ENCODE peak calls at places on chromosomes 11 and 22, in eight cellular contexts. N, X, M, S, Y, H, R and L are unnamed samples.
A peak's percentile ranks its signal among the peaks of the same experiment; 100 is the strongest.

GRCh38 chr11:102010776-102011500 is 36.3 kb upstream of the CFAP300 start:
- DNase-seq in N (peak; percentile 66), X (peak; percentile 72), M (no peak), S (peak; percentile 91), Y (no peak), H (peak; percentile 73), R (peak; percentile 85), L (peak; percentile 74)

GRCh38 chr22:38923463-38924196 is 33.8 kb upstream of the APOBEC3A start:
- DNase-seq in N (peak; percentile 29), X (peak; percentile 63), M (no peak), S (peak; percentile 66), Y (peak; percentile 93), H (peak; percentile 91), R (peak; percentile 86), L (no peak)

GRCh38 chr11:76927160-76927559 is 66.4 kb downstream of the ACER3 start:
- DNase-seq in N (no peak), X (no peak), M (no peak), S (no peak), Y (no peak), H (no peak), R (no peak), L (no peak)

GRCh38 chr11:4809246-4809645 is 5.1 kb upstream of the OR52R1 start:
- DNase-seq in N (no peak), X (no peak), M (no peak), S (no peak), Y (no peak), H (no peak), R (no peak), L (no peak)

GRCh38 chr11:47495856-47496217 is 46.9 kb upstream of the RAPSN start:
- DNase-seq in N (no peak), X (no peak), M (no peak), S (peak; percentile 54), Y (no peak), H (no peak), R (no peak), L (no peak)

GRCh38 chr11:126654886-126655806 is 299.7 kb downstream of the ST3GAL4 start:
- DNase-seq in N (no peak), X (no peak), M (no peak), S (no peak), Y (no peak), H (no peak), R (no peak), L (peak; percentile 37)

GRCh38 chr11:69943066-69943465 is 123.8 kb upstream of the FGF3 start:
- DNase-seq in N (no peak), X (no peak), M (no peak), S (peak; percentile 14), Y (peak; percentile 40), H (peak; percentile 31), R (no peak), L (no peak)

GRCh38 chr11:102846292-102846691 is 2.9 kb upstream of the MMP3 start:
- DNase-seq in N (no peak), X (no peak), M (no peak), S (no peak), Y (no peak), H (no peak), R (peak; percentile 17), L (no peak)

GRCh38 chr11:13358871-13359270 is 81.3 kb downstream of the BMAL1 start:
- DNase-seq in N (no peak), X (no peak), M (no peak), S (peak; percentile 41), Y (no peak), H (no peak), R (peak; percentile 62), L (no peak)

GRCh38 chr11:72552399-72552910 is 118.1 kb upstream of the CLPB start:
- DNase-seq in N (no peak), X (no peak), M (no peak), S (peak; percentile 24), Y (no peak), H (no peak), R (no peak), L (no peak)

GRCh38 chr11:11608783-11609232 is 13.0 kb downstream of the GALNT18 start:
- DNase-seq in N (no peak), X (no peak), M (no peak), S (peak; percentile 58), Y (no peak), H (no peak), R (peak; percentile 47), L (no peak)

GRCh38 chr22:42808516-42808915 is 48.6 kb downstream of the ARFGAP3 start:
- DNase-seq in N (no peak), X (no peak), M (no peak), S (no peak), Y (no peak), H (no peak), R (no peak), L (no peak)

GRCh38 chr11:106624377-106624776 is 393.9 kb downstream of the GUCY1A2 start:
- DNase-seq in N (no peak), X (no peak), M (no peak), S (no peak), Y (no peak), H (no peak), R (peak; percentile 6), L (no peak)

GRCh38 chr11:17887779-17888178 is 125.1 kb downstream of the SERGEF start:
- DNase-seq in N (peak; percentile 63), X (no peak), M (no peak), S (no peak), Y (no peak), H (no peak), R (no peak), L (peak; percentile 47)

GRCh38 chr11:10528121-10528520 is 12.9 kb downstream of the RNF141 start:
- DNase-seq in N (no peak), X (no peak), M (no peak), S (peak; percentile 29), Y (no peak), H (no peak), R (no peak), L (no peak)

GRCh38 chr11:97717922-97718321 is 1302.8 kb upstream of the CNTN5 start:
- DNase-seq in N (no peak), X (no peak), M (no peak), S (no peak), Y (no peak), H (no peak), R (no peak), L (peak; percentile 18)

GRCh38 chr11:11845066-11845465 is 3.3 kb downstream of the USP47 start:
- DNase-seq in N (no peak), X (no peak), M (no peak), S (no peak), Y (no peak), H (peak; percentile 52), R (no peak), L (no peak)

GRCh38 chr11:39668640-39669039 is 1790.8 kb downstream of the LRRC4C start:
- DNase-seq in N (no peak), X (no peak), M (no peak), S (no peak), Y (no peak), H (no peak), R (no peak), L (no peak)

GRCh38 chr11:61731956-61732675 is 20.3 kb upstream of the MYRF start:
- DNase-seq in N (no peak), X (no peak), M (no peak), S (peak; percentile 27), Y (no peak), H (no peak), R (no peak), L (no peak)

GRCh38 chr11:15884792-15885540 is 471.4 kb downstream of the SOX6 start:
- DNase-seq in N (no peak), X (no peak), M (no peak), S (no peak), Y (no peak), H (no peak), R (no peak), L (no peak)

DNA sequence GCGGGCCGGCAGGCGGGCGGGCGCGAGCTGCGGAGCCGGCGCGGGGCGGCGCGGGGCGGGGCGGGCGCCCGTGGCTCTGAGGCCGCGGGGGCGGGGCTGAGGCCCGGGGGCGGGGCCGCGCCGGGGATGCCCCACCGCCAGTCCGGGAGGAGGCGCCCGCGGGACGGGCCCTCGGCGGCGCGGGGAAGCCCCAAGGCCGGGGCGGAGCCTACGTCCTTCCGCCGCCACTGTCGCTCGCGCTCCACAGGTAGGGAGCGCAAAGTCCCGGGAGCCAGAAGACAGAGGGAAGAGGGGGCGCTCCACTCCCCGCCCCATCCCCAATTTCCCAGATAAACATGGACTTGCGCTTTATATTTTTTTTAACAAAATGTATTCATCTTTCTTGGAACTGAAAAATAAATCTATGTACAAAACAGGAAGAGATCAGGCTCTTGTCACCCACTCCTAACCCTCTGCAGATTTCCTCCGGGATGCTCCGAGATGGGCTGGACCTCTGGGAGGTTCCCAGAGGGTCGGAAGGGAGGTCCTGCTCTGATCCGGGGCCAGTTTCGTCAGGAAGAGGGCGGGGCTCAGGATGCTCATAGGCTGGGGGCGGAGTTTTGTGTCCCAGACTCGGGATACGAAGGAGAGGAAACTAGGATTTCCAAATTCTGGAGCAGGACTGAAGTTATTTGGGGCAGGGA is at the start of gene MAP4K2:
- DNase-seq in N (peak; percentile 97), X (peak; percentile 91), M (peak; percentile 98), S (peak; percentile 74), Y (peak; percentile 97), H (peak; percentile 64), R (peak; percentile 72), L (peak; percentile 87)
- TF ChIP-seq CTCF in N (peak; percentile 38), X (peak; percentile 38), M (no peak), S (peak; percentile 19), Y (peak; percentile 8), H (no peak), R (no peak), L (no peak)

GRCh38 chr11:68342459-68343158 is 30.2 kb downstream of the LRP5 start:
- DNase-seq in N (peak; percentile 51), X (no peak), M (no peak), S (no peak), Y (no peak), H (peak; percentile 69), R (no peak), L (no peak)

GRCh38 chr11:68343761-68344256 is 31.4 kb downstream of the LRP5 start:
- DNase-seq in N (no peak), X (no peak), M (no peak), S (no peak), Y (no peak), H (no peak), R (no peak), L (no peak)

GRCh38 chr11:68340003-68340767 is 27.8 kb downstream of the LRP5 start:
- DNase-seq in N (no peak), X (no peak), M (no peak), S (no peak), Y (no peak), H (no peak), R (no peak), L (no peak)

GRCh38 chr11:68340784-68341556 is 28.6 kb downstream of the LRP5 start:
- DNase-seq in N (no peak), X (no peak), M (no peak), S (no peak), Y (no peak), H (no peak), R (peak; percentile 66), L (no peak)

GRCh38 chr11:68341557-68342458 is 29.4 kb downstream of the LRP5 start:
- DNase-seq in N (no peak), X (no peak), M (no peak), S (no peak), Y (no peak), H (no peak), R (no peak), L (no peak)
- TF ChIP-seq CTCF in N (peak; percentile 9), X (no peak), M (no peak), S (peak; percentile 7), Y (no peak), H (no peak), R (peak; percentile 2), L (no peak)

GRCh38 chr11:44104472-44105294 is 9.2 kb downstream of the EXT2 start:
- DNase-seq in N (no peak), X (no peak), M (no peak), S (no peak), Y (no peak), H (no peak), R (no peak), L (no peak)
- TF ChIP-seq CTCF in N (no peak), X (no peak), M (no peak), S (no peak), Y (no peak), H (no peak), R (peak; percentile 10), L (no peak)

GRCh38 chr11:128632151-128632791 is 44.9 kb upstream of the ETS1 start:
- DNase-seq in N (peak; percentile 80), X (no peak), M (peak; percentile 60), S (peak; percentile 68), Y (no peak), H (peak; percentile 19), R (peak; percentile 68), L (peak; percentile 53)
- TF ChIP-seq CTCF in N (peak; percentile 70), X (peak; percentile 85), M (peak; percentile 44), S (peak; percentile 85), Y (peak; percentile 50), H (peak; percentile 61), R (peak; percentile 78), L (peak; percentile 54)